ENCODE peak calls at places on chromosome 13, in four cellular contexts. J, A, Y and P are unnamed samples.

GRCh38 chr13:26628706-26629105 is 71.2 kb downstream of the WASF3 start:
- DNase-seq in J (no peak), A (no peak), Y (no peak), P (no peak)

GRCh38 chr13:97429681-97430081 is 4.3 kb upstream of the RAP2A start:
- DNase-seq in J (no peak), A (no peak), Y (no peak), P (no peak)

GRCh38 chr13:73792796-73793195 is 341.4 kb downstream of the KLF12 start:
- DNase-seq in J (no peak), A (no peak), Y (no peak), P (no peak)

GRCh38 chr13:73865027-73865426 is 269.2 kb downstream of the KLF12 start:
- DNase-seq in J (no peak), A (no peak), Y (no peak), P (no peak)

GRCh38 chr13:87671824-87672603 is 843 bp downstream of the SLITRK5 start:
- DNase-seq in J (no peak), A (no peak), Y (peak; percentile 61), P (no peak)

GRCh38 chr13:85266771-85267170 is 532.4 kb downstream of the SLITRK6 start:
- DNase-seq in J (no peak), A (no peak), Y (peak; percentile 21), P (no peak)

GRCh38 chr13:21124853-21125252 is 51.5 kb downstream of the SKA3 start:
- DNase-seq in J (no peak), A (no peak), Y (peak; percentile 90), P (no peak)

GRCh38 chr13:105196052-105196451 is 1339.4 kb downstream of the EFNB2 start:
- DNase-seq in J (no peak), A (no peak), Y (peak; percentile 30), P (no peak)

GRCh38 chr13:41562083-41562482 is 104.7 kb downstream of the RGCC start:
- DNase-seq in J (no peak), A (no peak), Y (no peak), P (no peak)

GRCh38 chr13:77222909-77223308 is 104.0 kb downstream of the MYCBP2 start:
- DNase-seq in J (no peak), A (no peak), Y (peak; percentile 2), P (no peak)

GRCh38 chr13:20814224-20814910 is 40.6 kb upstream of the EEF1AKMT1 start:
- DNase-seq in J (no peak), A (peak; percentile 69), Y (peak; percentile 10), P (no peak)

GRCh38 chr13:107790360-107790759 is 425.0 kb downstream of the LIG4 start:
- DNase-seq in J (no peak), A (no peak), Y (no peak), P (no peak)

GRCh38 chr13:30340367-30341184 is 33.2 kb upstream of the KATNAL1 start:
- DNase-seq in J (no peak), A (peak; percentile 38), Y (no peak), P (no peak)

GRCh38 chr13:50079278-50080157 is 64.3 kb downstream of the KCNRG start:
- DNase-seq in J (no peak), A (no peak), Y (peak; percentile 42), P (peak; percentile 31)

GRCh38 chr13:111042661-111043226 is 72.4 kb upstream of the ARHGEF7 start:
- DNase-seq in J (no peak), A (no peak), Y (no peak), P (no peak)

GRCh38 chr13:95296326-95296939 is 4.8 kb downstream of the ABCC4 start:
- DNase-seq in J (peak; percentile 5), A (no peak), Y (peak; percentile 56), P (peak; percentile 1)

GRCh38 chr13:82848766-82849165 is 1033.5 kb downstream of the SLITRK1 start:
- DNase-seq in J (no peak), A (no peak), Y (no peak), P (no peak)

GRCh38 chr13:41458187-41458938 is 1.0 kb downstream of the RGCC start:
- DNase-seq in J (peak; percentile 45), A (no peak), Y (peak; percentile 71), P (peak; percentile 49)

GRCh38 chr13:42994878-42995277 is 2.8 kb upstream of the EPSTI1 start:
- DNase-seq in J (no peak), A (no peak), Y (no peak), P (no peak)

GRCh38 chr13:22915442-22916082 is 265.2 kb upstream of the SGCG start:
- DNase-seq in J (no peak), A (no peak), Y (peak; percentile 91), P (no peak)